ENCODE peak calls at places on chromosomes 4 and X, in six cellular contexts. S is HCT116, H is left lung, J is testis, T is ovary, K is mucosa of descending colon. C is an unnamed sample.

GRCh38 chr4:56460085-56460484 is 7.3 kb upstream of the SRP72 start:
- DNase-seq in T (no peak), H (no peak), S (no peak), J (no peak), K (no peak), C (no peak)

GRCh38 chr4:183407128-183407585 is 37.3 kb upstream of the CDKN2AIP start:
- DNase-seq in H (peak; percentile 85), K (peak; percentile 95), T (peak; percentile 90), J (peak; percentile 89), S (no peak), C (peak; percentile 88)

GRCh38 chr4:123463869-123464268 is 67.3 kb downstream of the SPRY1 start:
- DNase-seq in J (no peak), S (no peak), K (no peak), H (no peak), T (no peak), C (no peak)

GRCh38 chrX:116317409-116317808 is 119.0 kb upstream of the SLC6A14 start:
- DNase-seq in T (no peak), J (peak; percentile 13), K (no peak), S (no peak), H (peak; percentile 71), C (no peak)

GRCh38 chr4:179530953-179531352 is 2088.7 kb upstream of the AGA start:
- DNase-seq in T (no peak), J (no peak), K (no peak), S (no peak), H (no peak), C (no peak)

GRCh38 chrX:145843196-145843595 is 25.6 kb downstream of the SLITRK2 start:
- DNase-seq in T (no peak), K (no peak), J (peak; percentile 60), S (no peak), H (no peak), C (no peak)

GRCh38 chrX:12953420-12953819 is 21.5 kb upstream of the TMSB4X start:
- DNase-seq in T (no peak), S (no peak), J (no peak), K (no peak), H (no peak), C (no peak)

GRCh38 chrX:13498220-13498619 is 71.2 kb upstream of the EGFL6 start:
- DNase-seq in K (no peak), T (no peak), H (no peak), S (no peak), J (no peak), C (no peak)

GRCh38 chr4:157128395-157128794 is 52.4 kb downstream of the GLRB start:
- DNase-seq in T (no peak), H (no peak), S (peak; percentile 15), J (peak; percentile 26), K (no peak), C (peak; percentile 12)

GRCh38 chr4:107379054-107379869 is 340.8 kb downstream of the PAPSS1 start:
- DNase-seq in S (no peak), K (no peak), H (no peak), T (no peak), J (no peak), C (no peak)

GRCh38 chr4:158446106-158446505 is 75.6 kb upstream of the RXFP1 start:
- DNase-seq in H (no peak), J (no peak), K (no peak), S (no peak), T (no peak), C (no peak)

GRCh38 chrX:110914281-110914680 is 118.7 kb upstream of the CHRDL1 start:
- DNase-seq in K (no peak), S (no peak), T (no peak), J (no peak), H (no peak), C (no peak)

GRCh38 chr4:65310586-65310985 is 359.7 kb downstream of the EPHA5 start:
- DNase-seq in S (no peak), K (no peak), T (no peak), J (no peak), H (no peak), C (no peak)

GRCh38 chrX:37603938-37604409 is 32.5 kb downstream of the LANCL3 start:
- DNase-seq in T (no peak), K (no peak), H (no peak), J (no peak), S (no peak), C (no peak)

GRCh38 chrX:123311486-123311885 is 127.4 kb downstream of the GRIA3 start:
- DNase-seq in J (no peak), S (no peak), T (no peak), K (no peak), H (no peak), C (no peak)

DNA sequence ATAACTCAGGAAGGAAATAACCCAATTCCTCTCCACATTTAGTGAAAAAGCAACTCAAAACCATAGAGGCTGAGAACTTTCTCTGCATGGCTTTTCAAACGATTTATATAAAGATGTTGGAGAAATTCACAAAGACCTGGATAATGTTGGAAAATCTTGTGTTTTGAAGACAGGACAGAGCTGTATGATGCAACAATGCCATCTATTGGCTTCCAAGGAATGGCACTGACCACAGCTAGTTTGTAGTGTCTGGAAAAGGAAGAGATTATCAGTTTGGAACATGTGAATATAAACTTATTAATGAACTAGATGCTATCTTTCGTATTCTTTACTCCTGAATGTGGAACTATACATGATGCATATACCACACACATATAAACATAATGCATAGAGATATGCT is 503.6 kb downstream of the IL1RAPL1 start:
- DNase-seq in J (no peak), S (no peak), H (no peak), K (no peak), T (no peak), C (no peak)
- TF ChIP-seq CTCF in J (no peak), S (no peak), H (no peak), K (no peak), T (no peak), C (no peak)

GRCh38 chrX:42538405-42538804 is 239.6 kb downstream of the PPP1R2C start:
- DNase-seq in S (no peak), K (no peak), T (no peak), J (no peak), H (no peak), C (no peak)
- H3K4me1 ChIP-seq in S (no peaks in the 10 kb centered on the region), K (no peaks in the 10 kb centered on the region), T (no peaks in the 10 kb centered on the region), J (no peaks in the 10 kb centered on the region), H (no peaks in the 10 kb centered on the region), C (no peaks in the 10 kb centered on the region)

DNA sequence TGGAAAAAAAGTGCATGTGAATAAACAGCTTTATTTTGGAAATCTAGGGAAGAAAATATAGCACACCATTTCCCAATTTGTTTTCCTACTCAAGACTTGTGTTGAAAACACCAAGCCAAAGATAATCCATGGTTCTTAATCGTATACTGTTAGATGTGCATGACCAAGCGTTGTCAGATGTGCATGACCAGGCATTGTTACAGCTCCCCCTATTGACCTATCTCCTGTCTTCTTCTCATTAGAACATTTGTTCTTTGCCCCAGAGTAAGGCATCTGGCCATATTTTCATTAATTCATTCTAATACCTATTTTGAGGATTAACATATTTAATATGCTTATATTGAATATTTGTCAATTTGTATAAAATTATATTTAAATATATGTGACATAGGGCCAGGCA is 14.4 kb upstream of the VCX start:
- DNase-seq in S (no peak), H (no peak), J (peak; percentile 13), K (no peak), T (no peak), C (no peak)
- TF ChIP-seq CTCF in S (peak; percentile 19), H (no peak), J (no peak), K (no peak), T (no peak), C (no peak)

DNA sequence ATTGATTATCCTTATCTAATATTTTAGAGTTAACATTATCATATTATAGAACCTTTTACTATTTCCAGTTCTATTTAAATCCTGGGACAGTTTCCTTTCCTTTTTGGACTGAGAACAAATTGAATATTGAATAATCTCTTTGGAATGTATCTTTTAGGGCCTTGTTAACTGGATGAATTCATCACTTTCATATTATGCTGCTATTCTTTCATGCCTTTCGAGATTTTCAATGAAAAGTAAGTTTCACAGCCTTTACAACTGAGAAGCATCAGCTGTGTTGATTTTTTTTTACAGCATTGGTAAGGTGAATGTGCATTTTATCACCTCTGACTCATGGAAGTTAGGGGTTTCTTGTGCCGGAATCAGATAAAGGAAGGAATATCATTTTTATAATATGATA is 39.6 kb downstream of the PDLIM5 start:
- DNase-seq in K (no peak), S (no peak), H (no peak), J (no peak), T (no peak), C (no peak)
- H3K4me1 ChIP-seq in K (no peaks in the 10 kb centered on the region), S (peaks cover 38% of the 10 kb centered on the region), H (peaks cover 7% of the 10 kb centered on the region), J (no peaks in the 10 kb centered on the region), T (peaks cover 4% of the 10 kb centered on the region), C (no peaks in the 10 kb centered on the region)

GRCh38 chr4:176964116-176964691 is 171.5 kb upstream of the VEGFC start:
- DNase-seq in H (no peak), T (no peak), J (no peak), S (peak; percentile 16), K (no peak), C (no peak)
- TF ChIP-seq CTCF in H (no peak), T (no peak), J (no peak), S (peak; percentile 61), K (no peak), C (no peak)

DNA sequence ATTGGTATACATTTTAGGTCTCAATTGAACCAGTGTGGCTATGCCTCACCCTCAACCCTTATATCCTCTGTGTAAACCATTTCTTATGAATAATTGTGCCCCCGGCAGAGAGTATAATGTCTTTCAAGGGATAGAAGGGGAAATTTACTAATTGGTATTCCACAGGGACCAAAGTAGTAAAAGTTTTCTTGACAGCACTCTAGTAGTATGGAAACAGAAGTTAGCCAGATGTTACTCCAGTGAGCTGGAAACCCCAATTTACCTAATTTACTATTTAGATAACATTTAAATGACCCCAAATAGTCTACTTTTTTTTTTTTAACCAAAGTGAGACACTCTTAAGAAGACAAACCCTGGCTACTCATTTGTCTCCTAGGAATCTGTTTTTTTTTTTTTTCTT is 32.3 kb downstream of the DTHD1 start:
- DNase-seq in H (no peak), T (no peak), J (no peak), S (no peak), K (no peak), C (no peak)
- H3K4me1 ChIP-seq in H (peaks cover 45% of the 10 kb centered on the region), T (no peaks in the 10 kb centered on the region), J (no peaks in the 10 kb centered on the region), S (no peaks in the 10 kb centered on the region), K (no peaks in the 10 kb centered on the region), C (peaks cover 4% of the 10 kb centered on the region)

C was measured in tibial nerve.